ENCODE peak calls at places on chromosome 19, in seven cellular contexts. S is endothelial cell of umbilical vein, D is HCT116, V is GM12878, P is HepG2, F is H1, W is K562. T is an unnamed sample.

GRCh38 chr19:37905936-37906867 is at the start of gene WDR87:
- DNase-seq in S (no peak), D (no peak), V (no peak), P (peak), F (no peak), W (peak), T (no peak)

GRCh38 chr19:32567486-32567885 is 13.5 kb upstream of the PDCD5 start:
- DNase-seq in S (no peak), D (no peak), V (no peak), P (no peak), F (no peak), W (no peak), T (no peak)

GRCh38 chr19:11088508-11089253 is 582 bp upstream of the LDLR start:
- DNase-seq in S (no peak), D (no peak), V (no peak), P (peak), F (no peak), W (no peak), T (no peak)

GRCh38 chr19:1455336-1456120 is 5.6 kb downstream of the APC2 start:
- DNase-seq in S (peak), D (peak), V (no peak), P (peak), F (peak), W (peak), T (peak)

GRCh38 chr19:15640294-15640903 is at the start of gene CYP4F3:
- DNase-seq in S (no peak), D (peak), V (no peak), P (peak), F (no peak), W (peak), T (no peak)

GRCh38 chr19:38562096-38562495 is 55.7 kb downstream of the MAP4K1 start:
- DNase-seq in S (no peak), D (no peak), V (no peak), P (no peak), F (no peak), W (no peak), T (no peak)

GRCh38 chr19:18322318-18322758 is 538 bp downstream of the LSM4 start:
- DNase-seq in S (peak), D (no peak), V (no peak), P (peak), F (no peak), W (peak), T (no peak)

GRCh38 chr19:17125728-17126677 is 50.4 kb downstream of the MYO9B start:
- DNase-seq in S (no peak), D (no peak), V (peak), P (no peak), F (no peak), W (no peak), T (no peak)

GRCh38 chr19:51598159-51598915 is 27.3 kb downstream of the ZNF175 start:
- DNase-seq in S (no peak), D (no peak), V (no peak), P (no peak), F (no peak), W (no peak), T (no peak)

GRCh38 chr19:36225219-36225892 is 10.4 kb downstream of the ZNF146 start:
- DNase-seq in S (peak), D (no peak), V (no peak), P (no peak), F (no peak), W (no peak), T (no peak)

DNA sequence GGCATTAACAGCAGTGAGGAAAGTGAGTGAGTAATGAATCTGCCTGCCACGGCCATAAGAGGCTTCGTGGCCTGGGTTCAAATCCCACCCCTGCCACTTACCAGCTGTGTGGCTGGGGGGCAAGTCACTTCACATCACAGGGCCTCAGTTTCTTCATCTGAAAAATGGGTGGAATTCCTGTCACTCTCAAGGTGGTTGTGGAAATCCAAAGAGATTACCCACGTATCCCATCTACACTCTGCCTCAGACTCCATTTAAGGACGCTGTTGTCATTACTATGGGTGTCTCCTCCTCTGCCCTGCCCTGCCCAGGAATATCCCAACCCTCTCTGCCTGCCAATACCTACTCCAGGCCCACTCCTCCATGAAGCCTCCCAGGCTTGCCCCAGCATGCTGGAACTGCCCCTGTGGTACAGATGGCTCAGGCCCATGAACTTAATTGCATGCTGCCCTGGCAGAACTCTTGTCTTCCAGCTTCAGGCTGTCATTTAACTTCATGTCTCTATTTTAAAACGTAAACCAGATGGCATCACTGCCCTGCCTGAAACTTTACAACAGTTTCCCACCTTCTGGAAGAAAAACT is 3.1 kb downstream of the GIPC1 start:
- DNase-seq in S (no peak), D (no peak), V (no peak), P (no peak), F (no peak), W (no peak), T (no peak)
- TF ChIP-seq POLR2AphosphoS5 in S (no peak), D (no peak), V (no peak), P (no peak), F (no peak), W (no peak), T (no peak)

GRCh38 chr19:49205114-49205513 is 47.5 kb downstream of the TRPM4 start:
- DNase-seq in S (no peak), D (no peak), V (no peak), P (no peak), F (no peak), W (no peak), T (no peak)

GRCh38 chr19:49196527-49197240 is 39.1 kb downstream of the TRPM4 start:
- DNase-seq in S (no peak), D (no peak), V (no peak), P (no peak), F (no peak), W (peak), T (no peak)

GRCh38 chr19:49200238-49200862 is 42.8 kb downstream of the TRPM4 start:
- DNase-seq in S (no peak), D (no peak), V (no peak), P (no peak), F (no peak), W (peak), T (no peak)

GRCh38 chr19:49201042-49201441 is 43.5 kb downstream of the TRPM4 start:
- DNase-seq in S (no peak), D (no peak), V (no peak), P (no peak), F (no peak), W (no peak), T (no peak)
- H3K9ac ChIP-seq in S (no peak), D (no peak), V (no peak), P (no peak), F (no peak), W (no peak), T (no peak)

GRCh38 chr19:42176990-42177685 is 40.3 kb downstream of the DEDD2 start:
- DNase-seq in S (peak), D (peak), V (no peak), P (peak), F (peak), W (peak), T (no peak)
- TF ChIP-seq EZH2 in S (no peak), D (no peak), V (no peak), P (peak), F (no peak), W (no peak), T (no peak)

GRCh38 chr19:47595937-47596336 is 13.0 kb upstream of the BICRA start:
- DNase-seq in S (peak), D (no peak), V (no peak), P (no peak), F (no peak), W (no peak), T (no peak)

GRCh38 chr19:47601180-47601904 is 7.6 kb upstream of the BICRA start:
- DNase-seq in S (no peak), D (no peak), V (no peak), P (peak), F (no peak), W (peak), T (no peak)

GRCh38 chr19:47600246-47601179 is 8.4 kb upstream of the BICRA start:
- DNase-seq in S (peak), D (peak), V (peak), P (peak), F (peak), W (peak), T (peak)

GRCh38 chr19:47593860-47594259 is 15.1 kb upstream of the BICRA start:
- DNase-seq in S (no peak), D (no peak), V (no peak), P (no peak), F (no peak), W (no peak), T (no peak)

DNA sequence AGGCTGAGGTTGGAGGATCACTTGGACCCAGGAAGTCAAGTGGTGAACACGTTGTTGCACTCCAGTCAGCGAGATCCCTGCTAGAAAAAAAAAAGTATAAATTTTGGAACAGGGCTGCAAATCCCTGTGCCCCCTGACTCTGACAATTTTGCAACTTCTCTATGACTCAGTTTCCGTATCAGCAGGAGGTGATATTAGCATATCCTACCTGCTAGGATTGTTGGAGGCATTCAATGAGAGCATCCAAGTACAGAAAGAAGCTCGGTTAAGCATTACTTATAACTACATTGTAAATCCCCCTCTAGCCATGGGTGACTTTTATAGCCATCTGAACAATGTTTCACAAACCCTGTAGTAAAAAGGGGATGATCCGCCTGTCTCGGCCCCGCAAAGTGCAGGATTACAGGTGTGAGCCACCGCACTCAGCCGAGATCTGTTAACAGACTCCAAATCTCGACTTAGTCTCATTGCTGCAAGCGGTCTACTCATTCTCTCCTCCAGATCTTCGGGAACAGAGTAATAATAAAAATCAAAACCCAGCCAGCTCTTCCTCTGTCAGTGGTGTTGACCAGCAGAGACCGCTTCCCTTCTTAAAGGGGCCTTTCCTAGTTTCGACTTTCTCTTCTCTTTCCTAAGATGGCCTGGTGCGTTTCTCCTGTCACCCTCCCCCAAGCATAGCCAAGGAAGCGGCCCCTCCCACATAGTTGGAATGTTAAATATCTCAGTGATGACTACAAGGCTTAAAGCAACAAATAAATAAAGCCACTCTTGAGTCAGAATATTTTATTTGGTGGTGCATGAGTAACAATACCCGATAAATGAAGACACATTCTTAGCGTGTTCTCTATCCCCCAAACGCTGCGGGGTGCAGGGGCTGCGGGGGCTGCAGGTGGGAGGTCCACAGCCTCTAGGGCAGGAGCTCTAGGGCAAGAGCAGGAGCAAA is 10.3 kb upstream of the BICRA start:
- DNase-seq in S (peak), D (peak), V (no peak), P (peak), F (peak), W (no peak), T (peak)
- TF ChIP-seq POLR2AphosphoS5 in S (peak), D (no peak), V (no peak), P (no peak), F (no peak), W (no peak), T (no peak)

GRCh38 chr19:5077209-5077515 is 108.2 kb downstream of the KDM4B start:
- DNase-seq in S (no peak), D (no peak), V (no peak), P (no peak), F (no peak), W (no peak), T (no peak)
- H3K9ac ChIP-seq in S (no peak), D (no peak), V (no peak), P (no peak), F (no peak), W (no peak), T (no peak)

T was measured in SK-N-MC.